ENCODE peak calls at places on chromosomes 7 and 10, in nine cellular contexts. U is H1, F is ovary, H is body of pancreas, A is testis, T is tibial nerve, B is IMR-90, E is HCT116, O is heart left ventricle. L is an unnamed sample.

GRCh38 chr7:120442838-120443237 is 169.9 kb downstream of the KCND2 start:
- DNase-seq in U (no peak), F (no peak), H (no peak), A (no peak), T (no peak), B (no peak), E (no peak), O (no peak), L (no peak)

GRCh38 chr10:64036306-64036930 is 515.2 kb downstream of the REEP3 start:
- DNase-seq in U (no peak), F (no peak), H (no peak), A (no peak), T (no peak), B (no peak), E (no peak), O (no peak), L (no peak)

GRCh38 chr10:30833625-30833970 is 198.1 kb downstream of the ZNF438 start:
- DNase-seq in U (no peak), F (no peak), H (no peak), A (no peak), T (no peak), B (no peak), E (no peak), O (no peak), L (no peak)

GRCh38 chr7:146926833-146927232 is 810.2 kb downstream of the CNTNAP2 start:
- DNase-seq in U (no peak), F (no peak), H (no peak), A (no peak), T (no peak), B (no peak), E (no peak), O (no peak), L (no peak)

GRCh38 chr7:37234928-37235327 is 213.7 kb downstream of the ELMO1 start:
- DNase-seq in U (no peak), F (no peak), H (no peak), A (peak; percentile 28), T (no peak), B (no peak), E (peak; percentile 8), O (no peak), L (peak; percentile 15)

GRCh38 chr7:26900283-26900682 is 35.9 kb upstream of the SKAP2 start:
- DNase-seq in U (no peak), F (no peak), H (no peak), A (no peak), T (no peak), B (no peak), E (no peak), O (no peak), L (no peak)

GRCh38 chr7:140196361-140197217 is 19.8 kb upstream of the KDM7A start:
- DNase-seq in U (no peak), F (no peak), H (peak; percentile 21), A (no peak), T (peak; percentile 23), B (peak; percentile 34), E (no peak), O (no peak), L (no peak)

GRCh38 chr7:12119638-12120303 is 91.3 kb upstream of the TMEM106B start:
- DNase-seq in U (no peak), F (no peak), H (no peak), A (peak; percentile 26), T (no peak), B (no peak), E (no peak), O (no peak), L (no peak)

GRCh38 chr10:83374741-83375140 is 764.6 kb upstream of the GHITM start:
- DNase-seq in U (no peak), F (no peak), H (no peak), A (no peak), T (no peak), B (no peak), E (no peak), O (no peak), L (no peak)

GRCh38 chr10:113266152-113266551 is 286.7 kb upstream of the HABP2 start:
- DNase-seq in U (no peak), F (no peak), H (no peak), A (no peak), T (no peak), B (no peak), E (no peak), O (no peak), L (no peak)

GRCh38 chr10:18439601-18440000 is 211.8 kb downstream of the NSUN6 start:
- DNase-seq in U (no peak), F (no peak), H (no peak), A (no peak), T (no peak), B (no peak), E (no peak), O (no peak), L (no peak)

GRCh38 chr7:151459726-151460473 is 20.0 kb upstream of the CRYGN start:
- DNase-seq in U (no peak), F (peak; percentile 87), H (peak; percentile 81), A (peak; percentile 86), T (peak; percentile 75), B (peak; percentile 86), E (peak; percentile 57), O (peak; percentile 78), L (no peak)

GRCh38 chr10:81894616-81895015 is 19.6 kb downstream of the NRG3 start:
- DNase-seq in U (no peak), F (no peak), H (no peak), A (no peak), T (no peak), B (no peak), E (no peak), O (no peak), L (no peak)

GRCh38 chr7:6615853-6616555 is 594 bp downstream of the ZNF853 start:
- DNase-seq in U (no peak), F (peak; percentile 37), H (peak; percentile 83), A (no peak), T (no peak), B (no peak), E (no peak), O (no peak), L (no peak)

DNA sequence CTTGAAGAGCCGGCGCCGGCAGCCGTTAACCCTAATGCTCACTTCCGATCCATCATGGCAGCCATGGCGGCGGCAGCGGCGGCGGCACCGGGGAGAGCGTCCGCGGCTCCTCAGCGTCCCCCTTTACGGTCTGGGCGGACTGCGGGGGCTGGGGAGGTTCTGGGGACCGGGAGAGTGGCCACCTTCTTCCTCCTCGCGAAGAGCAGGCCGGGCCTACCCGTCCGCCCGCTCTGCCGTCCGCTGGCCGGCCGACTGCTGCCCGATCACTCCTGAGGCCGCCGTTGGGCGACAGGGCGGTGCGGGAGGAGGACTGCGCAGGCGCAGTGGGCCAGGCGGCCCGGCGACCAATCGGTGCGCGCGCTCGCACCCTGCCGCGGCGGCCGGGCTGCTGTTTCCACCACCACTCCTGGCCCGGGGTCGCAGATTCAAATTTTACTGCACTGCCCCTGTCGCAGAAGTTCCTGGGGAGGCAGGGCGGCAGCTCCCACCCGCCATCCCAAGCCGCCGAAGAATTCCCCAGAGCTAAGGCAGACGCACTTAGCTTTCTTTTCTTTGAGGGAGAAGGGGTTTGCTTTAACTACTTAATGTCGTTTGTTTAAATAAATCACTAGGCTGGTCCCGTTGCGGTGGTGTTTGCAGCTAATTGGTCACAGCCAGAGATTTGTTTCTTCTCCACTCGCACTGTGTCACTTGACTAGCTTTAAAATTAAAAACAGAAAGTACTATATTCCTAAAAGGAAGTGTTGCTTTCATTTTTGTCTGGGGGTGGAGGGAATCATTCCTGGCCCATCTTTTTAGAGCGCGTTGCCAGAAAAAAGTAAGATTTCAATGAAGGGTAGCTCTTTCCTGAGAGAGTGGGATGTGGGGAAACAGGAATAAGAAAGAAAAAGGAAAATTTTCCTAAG is at the start of gene KIF5B:
- DNase-seq in U (peak; percentile 68), F (peak; percentile 86), H (peak; percentile 89), A (peak; percentile 92), T (peak; percentile 72), B (peak; percentile 81), E (peak; percentile 60), O (peak; percentile 97), L (peak; percentile 92)
- TF ChIP-seq POLR2A in U (peak; percentile 97), F (peak; percentile 98), H (peak; percentile 99), A (peak; percentile 95), T (peak; percentile 97), B (peak; percentile 98), E (peak; percentile 95), O (peak; percentile 91), L (peak; percentile 99)

DNA sequence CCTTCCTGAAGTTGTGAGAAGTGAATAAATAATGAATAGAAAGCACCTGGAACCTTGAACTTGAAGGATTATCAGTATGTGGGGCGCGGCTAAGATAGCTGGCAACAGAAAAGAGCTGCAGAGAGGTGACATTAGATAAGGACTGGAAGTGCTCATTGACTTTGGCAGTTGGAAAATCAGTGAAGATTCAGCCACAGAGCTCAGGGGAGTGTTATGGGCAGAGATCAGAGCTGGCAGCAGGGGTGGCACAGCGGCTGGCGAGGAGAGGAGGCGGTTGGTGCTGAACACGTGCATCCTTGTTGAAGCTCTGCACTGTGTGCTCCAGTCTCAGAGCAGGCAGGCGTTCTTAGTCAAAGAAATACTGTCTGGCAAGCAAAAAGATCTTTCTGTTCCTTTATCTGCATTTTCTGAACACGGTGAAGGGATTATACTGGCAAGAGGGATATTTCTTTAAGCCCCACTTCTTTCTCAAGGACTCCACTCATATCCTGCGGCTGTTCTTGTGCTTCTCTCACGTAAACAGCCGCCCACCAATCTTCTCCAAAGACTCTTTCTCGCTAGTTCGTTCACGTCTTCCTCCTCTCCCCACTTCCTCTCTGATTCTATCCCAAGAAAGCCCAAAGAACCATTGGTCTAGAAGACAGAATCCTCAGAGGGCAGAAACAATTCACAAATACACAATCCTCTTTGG is 38.7 kb upstream of the ADD3 start:
- DNase-seq in U (no peak), F (no peak), H (peak; percentile 32), A (peak; percentile 77), T (no peak), B (no peak), E (no peak), O (no peak), L (no peak)
- TF ChIP-seq POLR2A in U (no peak), F (no peak), H (no peak), A (no peak), T (no peak), B (no peak), E (no peak), O (no peak), L (no peak)

GRCh38 chr7:77199008-77199966 is at the start of gene FGL2:
- DNase-seq in U (no peak), F (peak; percentile 56), H (peak; percentile 42), A (peak; percentile 67), T (peak; percentile 55), B (peak; percentile 67), E (no peak), O (peak; percentile 82), L (no peak)
- TF ChIP-seq POLR2A in U (no peak), F (no peak), H (no peak), A (no peak), T (peak; percentile 52), B (no peak), E (no peak), O (no peak), L (no peak)

DNA sequence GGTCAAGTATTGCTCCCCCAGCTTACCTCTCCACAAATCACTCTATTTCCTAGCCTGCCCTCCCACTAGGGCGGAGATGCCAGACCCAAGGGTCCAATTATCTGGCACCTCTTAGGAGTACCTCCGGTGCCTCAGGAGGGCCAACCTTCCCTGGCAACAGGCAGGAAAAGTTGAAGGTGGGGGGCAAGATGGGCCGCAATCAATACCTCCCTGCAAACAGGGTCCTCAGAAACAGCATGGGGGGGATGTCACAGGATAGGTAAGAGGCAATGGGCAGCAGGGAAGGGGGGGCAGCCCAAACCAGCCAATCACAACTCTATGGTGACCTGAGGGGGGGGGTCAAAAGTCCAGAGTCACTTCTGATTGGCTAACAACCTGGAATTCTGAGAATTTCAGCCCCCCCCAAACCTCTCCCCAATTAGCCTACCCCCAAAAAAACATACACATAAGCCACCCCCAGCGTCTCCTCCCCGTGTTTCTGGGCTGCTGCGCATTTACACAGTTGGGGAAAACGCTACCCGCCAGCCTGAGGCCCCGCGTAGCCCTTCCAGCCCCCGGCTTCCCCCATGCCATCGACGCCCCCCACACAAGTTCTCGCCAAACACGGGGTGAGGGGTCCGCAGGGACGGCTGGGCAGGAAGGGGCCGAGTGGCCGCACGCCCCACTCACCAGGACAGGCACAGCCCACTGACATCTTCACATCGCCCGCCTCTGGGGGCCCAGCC is 589 bp downstream of the LDB1 start:
- DNase-seq in U (no peak), F (peak; percentile 89), H (peak; percentile 72), A (peak; percentile 88), T (peak; percentile 59), B (peak; percentile 67), E (peak; percentile 59), O (no peak), L (peak; percentile 81)
- TF ChIP-seq POLR2A in U (peak; percentile 56), F (peak; percentile 66), H (no peak), A (no peak), T (no peak), B (no peak), E (no peak), O (no peak), L (peak; percentile 16)